ENCODE peak calls at places on chromosomes 7 and 10, in six cellular contexts. J, O, R, B, K and Y are unnamed samples.

GRCh38 chr7:133345690-133346421 is 93.0 kb downstream of the EXOC4 start:
- DNase-seq in K (no peak), B (no peak), O (no peak), R (no peak), J (no peak), Y (no peak)

GRCh38 chr7:128352138-128352537 is 8.4 kb upstream of the RBM28 start:
- DNase-seq in B (peak; percentile 20), R (no peak), J (no peak), K (peak; percentile 72), O (peak; percentile 96), Y (no peak)

GRCh38 chr10:71045188-71045841 is 156.9 kb upstream of the PCBD1 start:
- DNase-seq in R (peak; percentile 44), O (no peak), K (peak; percentile 78), B (no peak), J (peak; percentile 80), Y (no peak)

GRCh38 chr7:21261627-21262564 is 166.0 kb upstream of the SP4 start:
- DNase-seq in K (peak; percentile 84), B (peak; percentile 27), J (peak; percentile 19), R (peak; percentile 62), O (peak; percentile 86), Y (no peak)

GRCh38 chr10:86261470-86261869 is 105.1 kb downstream of the GRID1 start:
- DNase-seq in R (no peak), J (no peak), O (no peak), K (no peak), B (no peak), Y (no peak)

GRCh38 chr10:33211123-33211878 is 123.2 kb downstream of the NRP1 start:
- DNase-seq in K (no peak), O (peak; percentile 66), J (no peak), R (no peak), B (peak; percentile 2), Y (no peak)

GRCh38 chr10:94397549-94398370 is 4.6 kb upstream of the TBC1D12 start:
- DNase-seq in O (no peak), B (no peak), J (no peak), R (no peak), K (no peak), Y (no peak)

GRCh38 chr10:26445411-26446031 is 7.4 kb downstream of the APBB1IP start:
- DNase-seq in K (no peak), O (no peak), B (no peak), R (no peak), J (no peak), Y (no peak)

GRCh38 chr7:151599401-151600227 is 79.9 kb upstream of the RHEB start:
- DNase-seq in O (no peak), J (no peak), R (no peak), K (no peak), B (peak; percentile 12), Y (no peak)

GRCh38 chr7:156896388-156897022 is 3.5 kb upstream of the LMBR1 start:
- DNase-seq in B (no peak), O (no peak), K (no peak), J (no peak), R (peak; percentile 52), Y (peak; percentile 66)

GRCh38 chr10:6811153-6811552 is 231.1 kb upstream of the PRKCQ start:
- DNase-seq in K (no peak), B (no peak), R (no peak), J (no peak), O (no peak), Y (no peak)

GRCh38 chr10:70092389-70092718 is 39.7 kb downstream of the MACROH2A2 start:
- DNase-seq in R (no peak), K (no peak), J (no peak), O (no peak), B (no peak), Y (no peak)